ENCODE peak calls at places on chromosomes 4 and X, in six cellular contexts. D, I, Q, M, F and H are unnamed samples.
A peak's percentile ranks its signal among the peaks of the same experiment; 100 is the strongest.

GRCh38 chrX:77442728-77443127 is 4.5 kb upstream of the FGF16 start:
- DNase-seq in D (no peak), F (no peak), I (no peak), M (no peak), Q (no peak), H (no peak)

GRCh38 chr4:1413221-1413663 is 7.0 kb upstream of the NKX1-1 start:
- DNase-seq in D (no peak), Q (no peak), I (no peak), M (no peak), F (no peak), H (no peak)

GRCh38 chr4:82629238-82630000 is 67.6 kb upstream of the TMEM150C start:
- DNase-seq in Q (no peak), M (no peak), D (no peak), I (no peak), F (no peak), H (no peak)

GRCh38 chr4:105162123-105162796 is 15.6 kb downstream of the TET2 start:
- DNase-seq in I (no peak), M (no peak), Q (no peak), F (peak; percentile 24), D (no peak), H (no peak)

GRCh38 chr4:181301735-181302380 is 941.3 kb upstream of the TENM3 start:
- DNase-seq in I (no peak), F (peak; percentile 66), D (no peak), M (peak; percentile 87), Q (peak; percentile 72), H (peak; percentile 57)

GRCh38 chr4:108783666-108784463 is 21.0 kb upstream of the ETNPPL start:
- DNase-seq in D (no peak), F (peak; percentile 22), M (no peak), Q (peak; percentile 24), I (no peak), H (no peak)

GRCh38 chrX:1336331-1337143 is at the start of gene IL3RA:
- DNase-seq in F (peak; percentile 31), I (no peak), Q (peak; percentile 14), D (no peak), M (no peak), H (peak; percentile 57)

GRCh38 chr4:154467886-154468285 is 23.7 kb downstream of the DCHS2 start:
- DNase-seq in D (no peak), F (no peak), I (no peak), Q (no peak), M (no peak), H (no peak)

GRCh38 chr4:177006331-177006730 is 213.6 kb upstream of the VEGFC start:
- DNase-seq in D (no peak), I (no peak), F (no peak), Q (no peak), M (no peak), H (no peak)

GRCh38 chr4:30904593-30904992 is 184.4 kb downstream of the PCDH7 start:
- DNase-seq in I (no peak), F (no peak), D (no peak), Q (no peak), M (no peak), H (no peak)

GRCh38 chr4:176638992-176639391 is 153.7 kb downstream of the VEGFC start:
- DNase-seq in D (no peak), F (no peak), I (no peak), Q (no peak), M (no peak), H (no peak)

GRCh38 chr4:42927946-42928345 is 35.4 kb downstream of the GRXCR1 start:
- DNase-seq in M (no peak), F (no peak), D (no peak), Q (no peak), I (no peak), H (no peak)

GRCh38 chrX:2875798-2876399 is 47.2 kb downstream of the GYG2 start:
- DNase-seq in D (no peak), I (no peak), Q (peak; percentile 45), M (no peak), F (no peak), H (no peak)

GRCh38 chrX:104335765-104336164 is 81.0 kb upstream of the ESX1 start:
- DNase-seq in M (no peak), D (no peak), F (no peak), I (no peak), Q (no peak), H (no peak)

GRCh38 chr4:48196758-48197504 is 62.9 kb upstream of the TXK start:
- DNase-seq in F (no peak), D (no peak), M (no peak), Q (no peak), I (no peak), H (no peak)

GRCh38 chr4:15654556-15655222 is 468 bp downstream of the FBXL5 start:
- DNase-seq in M (no peak), Q (peak; percentile 57), D (peak; percentile 80), F (peak; percentile 68), I (peak; percentile 72), H (peak; percentile 59)

GRCh38 chr4:46933686-46934085 is 24.6 kb upstream of the COX7B2 start:
- DNase-seq in D (no peak), I (no peak), Q (no peak), F (no peak), M (no peak), H (no peak)

GRCh38 chr4:70994069-70994366 is 569 bp downstream of the DCK start:
- DNase-seq in F (no peak), Q (no peak), I (no peak), D (no peak), M (no peak), H (no peak)

GRCh38 chr4:174105202-174105601 is 178.3 kb downstream of the FBXO8 start:
- DNase-seq in I (no peak), D (no peak), F (no peak), Q (no peak), M (no peak), H (no peak)

GRCh38 chrX:12984629-12985303 is 9.9 kb downstream of the TMSB4X start:
- DNase-seq in F (no peak), I (no peak), M (no peak), D (no peak), Q (peak; percentile 90), H (peak; percentile 73)

GRCh38 chr4:143287571-143287923 is 49.1 kb upstream of the GAB1 start:
- DNase-seq in I (no peak), D (no peak), Q (no peak), F (no peak), M (no peak), H (no peak)